ENCODE peak calls at places on chromosome 15, in five cellular contexts. J is aorta; M is CD4-positive, alpha-beta memory T cell; N is tibial nerve; F is hepatocyte. Z is an unnamed sample. For H3K4me1 and H3K27me3, the result is how much of the 10 kb centered on the place peaks cover.

GRCh38 chr15:63462053-63462452 is 42.3 kb upstream of the USP3 start:
- DNase-seq in N (no peak), M (no peak), J (no peak), F (no peak), Z (no peak)

GRCh38 chr15:76575177-76576078 is 238.9 kb downstream of the ISL2 start:
- DNase-seq in J (no peak), M (no peak), F (no peak), N (no peak), Z (no peak)

GRCh38 chr15:55914446-55914845 is 79.0 kb downstream of the NEDD4 start:
- DNase-seq in M (no peak), F (no peak), J (no peak), N (no peak), Z (no peak)

GRCh38 chr15:52765779-52766178 is 24.4 kb downstream of the ONECUT1 start:
- DNase-seq in F (no peak), N (no peak), M (no peak), J (no peak), Z (no peak)

GRCh38 chr15:43749690-43750345 is 3.6 kb downstream of the PDIA3 start:
- DNase-seq in N (no peak), J (no peak), F (no peak), M (peak), Z (no peak)

GRCh38 chr15:62059818-62060115 is 480 bp downstream of the VPS13C start:
- DNase-seq in F (peak), M (peak), N (peak), J (peak), Z (peak)

GRCh38 chr15:63775303-63775702 is 58.4 kb downstream of the HERC1 start:
- DNase-seq in F (no peak), M (no peak), J (no peak), N (no peak), Z (no peak)

GRCh38 chr15:76108021-76108723 is 48.4 kb downstream of the TMEM266 start:
- DNase-seq in N (no peak), J (no peak), F (no peak), M (no peak), Z (peak)

GRCh38 chr15:78168591-78168990 is 19.4 kb downstream of the IDH3A start:
- DNase-seq in J (no peak), N (no peak), M (no peak), F (no peak), Z (no peak)

GRCh38 chr15:29129903-29130302 is 139.7 kb downstream of the NSMCE3 start:
- DNase-seq in N (no peak), M (no peak), F (no peak), J (peak), Z (no peak)

GRCh38 chr15:42158941-42159340 is 2.5 kb upstream of the PLA2G4F start:
- DNase-seq in J (no peak), F (no peak), N (no peak), M (no peak), Z (no peak)

GRCh38 chr15:56805466-56806146 is 72.3 kb upstream of the ZNF280D start:
- DNase-seq in F (peak), M (no peak), J (no peak), N (peak), Z (no peak)

GRCh38 chr15:57500979-57501576 is 90.6 kb upstream of the MYZAP start:
- DNase-seq in F (no peak), N (no peak), M (no peak), J (no peak), Z (no peak)

GRCh38 chr15:83284563-83285283 is at the start of gene BNC1:
- DNase-seq in J (no peak), F (peak), M (no peak), N (no peak), Z (no peak)

GRCh38 chr15:42608110-42608531 is 32.7 kb downstream of the STARD9 start:
- DNase-seq in N (no peak), M (peak), F (no peak), J (no peak), Z (peak)

GRCh38 chr15:41917767-41918430 is 24.0 kb upstream of the SPTBN5 start:
- DNase-seq in J (no peak), F (peak), N (no peak), M (no peak), Z (peak)

GRCh38 chr15:61396235-61396927 is 167.3 kb upstream of the RORA start:
- DNase-seq in N (no peak), J (no peak), F (no peak), M (no peak), Z (no peak)

GRCh38 chr15:56776839-56777238 is 43.5 kb upstream of the ZNF280D start:
- DNase-seq in N (no peak), M (no peak), J (no peak), F (no peak), Z (no peak)

GRCh38 chr15:91940466-91941381 is 87.2 kb downstream of the SLCO3A1 start:
- DNase-seq in F (no peak), M (no peak), N (no peak), J (no peak), Z (no peak)
- H3K4me1 ChIP-seq in F (under half), M (under half), N (under half), J (under half), Z (half or more)

GRCh38 chr15:74593122-74593521 is 22.5 kb upstream of the CLK3 start:
- DNase-seq in J (peak), M (no peak), F (no peak), N (no peak), Z (no peak)

GRCh38 chr15:74598126-74598842 is 17.4 kb upstream of the CLK3 start:
- DNase-seq in M (peak), N (peak), F (peak), J (peak), Z (peak)

GRCh38 chr15:74594455-74594854 is 21.2 kb upstream of the CLK3 start:
- DNase-seq in M (no peak), N (no peak), F (no peak), J (no peak), Z (no peak)

GRCh38 chr15:74592222-74592621 is 23.4 kb upstream of the CLK3 start:
- DNase-seq in N (no peak), M (no peak), J (no peak), F (no peak), Z (no peak)

GRCh38 chr15:74595271-74595670 is 20.4 kb upstream of the CLK3 start:
- DNase-seq in M (no peak), F (no peak), J (no peak), N (no peak), Z (no peak)
- H3K4me3 ChIP-seq in M (no peak), F (no peak), J (no peak), N (no peak), Z (no peak)

GRCh38 chr15:96422153-96422552 is 91.7 kb downstream of the NR2F2 start:
- DNase-seq in J (no peak), F (no peak), N (no peak), M (no peak), Z (no peak)
- H3K27me3 ChIP-seq in J (under half), F (half or more), N (under half), M (under half), Z (half or more)

GRCh38 chr15:67148196-67148701 is 82.8 kb downstream of the SMAD3 start:
- DNase-seq in M (no peak), N (no peak), J (no peak), F (peak), Z (no peak)
- H3K4me1 ChIP-seq in M (half or more), N (half or more), J (under half), F (half or more), Z (under half)

GRCh38 chr15:74130849-74131617 is 647 bp downstream of the ISLR2 start:
- DNase-seq in J (no peak), M (no peak), F (no peak), N (no peak), Z (no peak)

GRCh38 chr15:74128785-74129350 is 1.5 kb upstream of the ISLR2 start:
- DNase-seq in J (no peak), N (no peak), F (no peak), M (no peak), Z (no peak)

GRCh38 chr15:74129411-74130088 is 836 bp upstream of the ISLR2 start:
- DNase-seq in J (no peak), N (no peak), M (no peak), F (no peak), Z (no peak)

GRCh38 chr15:74131618-74132191 is 1.3 kb downstream of the ISLR2 start:
- DNase-seq in M (no peak), N (no peak), J (no peak), F (no peak), Z (no peak)

DNA sequence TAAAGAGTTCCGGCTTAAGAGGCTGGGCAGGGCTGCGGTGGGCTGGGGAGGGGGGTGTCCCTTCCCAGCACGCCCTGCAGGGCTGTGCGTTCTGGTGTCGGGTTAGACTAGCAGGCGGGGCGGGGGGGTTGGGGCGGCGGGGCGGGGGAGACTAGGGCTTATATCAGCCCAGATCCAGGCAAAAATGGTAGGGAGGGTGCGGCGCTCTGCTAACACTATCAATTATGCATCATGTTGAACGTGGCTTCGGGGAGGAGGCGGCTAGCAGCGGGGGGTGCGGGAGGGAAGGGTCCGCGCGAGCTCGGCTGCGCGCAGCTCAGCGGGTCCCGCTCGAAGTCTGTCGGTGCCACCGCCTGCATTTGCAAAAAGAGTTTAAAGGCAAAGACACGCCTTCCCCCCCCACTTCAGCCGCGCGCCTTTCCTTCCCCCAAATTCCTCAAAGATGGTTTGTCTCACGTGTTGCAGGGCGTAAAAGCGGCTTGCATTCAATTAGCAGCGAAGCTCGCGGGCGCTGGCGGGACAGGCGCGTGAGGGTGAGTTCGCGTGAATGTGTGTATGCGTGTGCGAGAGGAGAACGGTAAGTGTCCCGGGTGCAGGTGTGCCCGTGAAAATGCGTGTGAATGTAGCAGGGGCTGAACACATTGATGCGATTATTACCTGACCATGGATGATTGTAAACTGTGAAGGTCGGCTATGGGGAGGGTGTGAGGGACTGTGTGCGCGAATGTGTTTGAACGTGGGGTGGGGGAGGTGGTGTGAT is at the start of gene ISLR2:
- DNase-seq in N (no peak), J (peak), M (no peak), F (peak), Z (no peak)
- H3K4me3 ChIP-seq in N (no peak), J (no peak), M (no peak), F (no peak), Z (peak)

GRCh38 chr15:70016511-70016994 is 81.2 kb downstream of the TLE3 start:
- DNase-seq in M (no peak), F (no peak), N (no peak), J (peak), Z (no peak)

GRCh38 chr15:70018646-70019600 is 78.8 kb downstream of the TLE3 start:
- DNase-seq in F (no peak), M (no peak), N (no peak), J (no peak), Z (no peak)

GRCh38 chr15:70020229-70020628 is 77.5 kb downstream of the TLE3 start:
- DNase-seq in N (no peak), M (no peak), J (no peak), F (no peak), Z (no peak)

GRCh38 chr15:70017025-70017424 is 80.7 kb downstream of the TLE3 start:
- DNase-seq in J (no peak), M (no peak), N (no peak), F (no peak), Z (no peak)

GRCh38 chr15:70017796-70018195 is 79.9 kb downstream of the TLE3 start:
- DNase-seq in N (no peak), F (no peak), J (no peak), M (no peak), Z (no peak)
- H3K27me3 ChIP-seq in N (under half), F (under half), J (under half), M (under half), Z (under half)

GRCh38 chr15:25790003-25790660 is 73.0 kb downstream of the ATP10A start:
- DNase-seq in N (peak), M (no peak), F (peak), J (peak), Z (peak)
- H3K4me1 ChIP-seq in N (under half), M (under half), F (under half), J (under half), Z (under half)

GRCh38 chr15:81095690-81096365 is 38.2 kb upstream of the CFAP161 start:
- DNase-seq in M (no peak), F (no peak), N (no peak), J (no peak), Z (no peak)
- H3K4me3 ChIP-seq in M (no peak), F (no peak), N (no peak), J (no peak), Z (no peak)

DNA sequence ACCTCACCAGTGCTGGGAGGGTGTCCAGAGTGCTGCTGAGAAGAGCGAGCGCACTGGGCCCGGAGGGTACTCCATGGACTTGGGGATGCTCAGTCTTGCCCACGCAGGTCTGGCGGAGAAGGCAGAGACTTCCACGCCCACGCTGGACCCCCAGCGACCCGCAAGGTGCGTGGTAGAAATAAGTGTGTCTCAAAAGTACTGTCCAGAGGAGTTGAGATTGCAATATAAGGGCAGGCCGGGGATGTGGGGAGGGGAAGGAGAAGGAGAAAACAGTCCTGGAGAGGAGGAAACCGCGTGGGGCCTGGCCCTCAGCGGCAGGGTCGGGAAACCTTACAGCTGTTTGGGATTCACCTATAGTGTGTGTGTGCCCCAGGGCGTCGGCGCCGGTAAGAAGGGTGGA is 38.9 kb downstream of the NR2F2 start:
- DNase-seq in F (no peak), J (peak), M (no peak), N (no peak), Z (no peak)
- H3K27me3 ChIP-seq in F (half or more), J (under half), M (under half), N (under half), Z (half or more)

Z was measured in heart left ventricle.